ENCODE peak calls at places on chromosomes 11 and 22, in ten cellular contexts. S is foreskin keratinocyte, Q is mesendoderm, A is cardiac muscle cell, Y is SJCRH30, D is right lobe of liver, B is left ventricle myocardium inferior, K is aorta, V is tibial nerve, J is HCT116. F is an unnamed sample. For H3K4me1, the result is how much of the 10 kb centered on the place peaks cover.

GRCh38 chr11:46675288-46675851 is 25.0 kb downstream of the ARHGAP1 start:
- DNase-seq in B (peak), V (peak), D (peak), S (peak), Y (peak), K (no peak), A (peak), Q (peak), J (no peak), F (no peak)

GRCh38 chr22:31300896-31301295 is 8.6 kb upstream of the PIK3IP1 start:
- DNase-seq in B (no peak), V (no peak), Y (no peak), K (no peak), J (no peak), D (no peak), S (no peak), A (no peak), Q (no peak), F (no peak)

GRCh38 chr11:103339485-103339857 is 230.2 kb downstream of the DYNC2H1 start:
- DNase-seq in J (no peak), V (no peak), A (no peak), Y (no peak), D (no peak), K (peak), B (no peak), Q (no peak), S (no peak), F (no peak)

GRCh38 chr11:47861762-47862161 is 13.6 kb upstream of the NUP160 start:
- DNase-seq in B (no peak), S (no peak), K (no peak), D (no peak), J (no peak), Y (no peak), Q (no peak), V (no peak), A (peak), F (no peak)

GRCh38 chr22:20530368-20531153 is 23.2 kb downstream of the MED15 start:
- DNase-seq in Q (peak), S (peak), J (peak), A (peak), V (no peak), K (no peak), B (no peak), D (no peak), Y (peak), F (no peak)

GRCh38 chr11:105577645-105578044 is 32.2 kb upstream of the GRIA4 start:
- DNase-seq in K (no peak), D (no peak), J (no peak), B (no peak), Q (peak), Y (no peak), V (no peak), S (peak), A (peak), F (no peak)

GRCh38 chr11:112057170-112057569 is 16.6 kb downstream of the PIH1D2 start:
- DNase-seq in B (no peak), S (no peak), Q (no peak), D (no peak), A (no peak), Y (no peak), V (no peak), K (no peak), J (no peak), F (no peak)

GRCh38 chr11:69156218-69156639 is 494 bp downstream of the SMIM38 start:
- DNase-seq in A (peak), B (no peak), V (no peak), S (no peak), D (no peak), K (no peak), J (no peak), Y (no peak), Q (no peak), F (no peak)

GRCh38 chr22:35498026-35498425 is 42.6 kb upstream of the RASD2 start:
- DNase-seq in K (no peak), J (no peak), Q (peak), D (no peak), S (no peak), B (no peak), Y (no peak), V (no peak), A (peak), F (peak)

GRCh38 chr22:49449811-49450386 is 377.8 kb downstream of the BRD1 start:
- DNase-seq in D (no peak), S (no peak), Y (no peak), V (no peak), J (no peak), B (no peak), K (peak), Q (peak), A (no peak), F (no peak)

GRCh38 chr11:6926208-6927029 is at the start of gene ZNF215:
- DNase-seq in B (peak), Q (peak), D (peak), V (peak), J (peak), K (peak), S (peak), A (peak), Y (no peak), F (peak)

GRCh38 chr11:119422505-119423416 is at the start of gene THY1:
- DNase-seq in B (no peak), K (no peak), V (no peak), D (no peak), S (no peak), Q (peak), Y (no peak), J (no peak), A (peak), F (peak)

GRCh38 chr22:47123827-47124442 is 361.5 kb downstream of the TBC1D22A start:
- DNase-seq in K (peak), D (no peak), J (no peak), Q (peak), V (no peak), A (no peak), S (no peak), Y (no peak), B (no peak), F (no peak)

GRCh38 chr11:1299621-1300020 is 9.8 kb downstream of the TOLLIP start:
- DNase-seq in V (no peak), B (no peak), A (no peak), D (peak), J (no peak), S (no peak), Y (no peak), K (peak), Q (no peak), F (peak)

GRCh38 chr11:77171254-77171653 is 43.2 kb downstream of the MYO7A start:
- DNase-seq in Q (no peak), A (no peak), K (no peak), J (no peak), Y (no peak), V (no peak), B (no peak), D (no peak), S (no peak), F (no peak)

GRCh38 chr11:10641314-10642206 is 52.0 kb downstream of the IRAG1 start:
- DNase-seq in Y (no peak), J (no peak), V (no peak), A (no peak), K (no peak), D (no peak), Q (no peak), B (no peak), S (no peak), F (no peak)

GRCh38 chr22:21582801-21583740 is 15.6 kb downstream of the UBE2L3 start:
- DNase-seq in K (no peak), S (no peak), B (no peak), V (no peak), A (no peak), Q (no peak), Y (no peak), D (no peak), J (no peak), F (no peak)

GRCh38 chr11:71086687-71087258 is 165.6 kb downstream of the SHANK2 start:
- DNase-seq in J (no peak), D (no peak), A (peak), Y (peak), Q (peak), K (no peak), B (no peak), S (no peak), V (no peak), F (peak)

GRCh38 chr22:32123657-32124056 is 35.4 kb downstream of the C22orf42 start:
- DNase-seq in J (no peak), Q (peak), B (no peak), Y (no peak), D (no peak), K (no peak), S (no peak), V (no peak), A (no peak), F (peak)

GRCh38 chr11:77039491-77040400 is 5.5 kb downstream of the B3GNT6 start:
- DNase-seq in Q (peak), Y (no peak), J (no peak), S (no peak), K (no peak), D (no peak), V (peak), A (peak), B (no peak), F (peak)

GRCh38 chr11:27604416-27604815 is 95.8 kb downstream of the BDNF start:
- DNase-seq in Y (no peak), K (no peak), S (no peak), B (no peak), J (no peak), Q (no peak), D (no peak), A (no peak), V (no peak), F (no peak)

GRCh38 chr11:125393331-125393730 is 102.7 kb downstream of the FEZ1 start:
- DNase-seq in J (no peak), S (no peak), K (peak), V (no peak), B (no peak), Y (no peak), D (no peak), A (no peak), Q (no peak), F (no peak)

GRCh38 chr11:71998649-71999310 is at the start of gene IL18BP:
- DNase-seq in D (no peak), V (no peak), J (no peak), K (peak), Q (no peak), S (no peak), Y (no peak), B (no peak), A (no peak), F (no peak)

GRCh38 chr11:34161812-34162506 is 56.5 kb downstream of the NAT10 start:
- DNase-seq in S (peak), B (no peak), A (no peak), K (no peak), V (no peak), J (no peak), Y (no peak), Q (peak), D (no peak), F (no peak)

GRCh38 chr11:126915430-126915829 is 85.1 kb downstream of the KIRREL3 start:
- DNase-seq in Y (no peak), J (no peak), B (no peak), Q (no peak), S (no peak), D (no peak), K (no peak), A (no peak), V (no peak), F (no peak)

GRCh38 chr11:96390403-96390830 is 604 bp downstream of the JRKL start:
- DNase-seq in B (no peak), K (no peak), D (no peak), Y (no peak), A (peak), V (peak), S (no peak), Q (no peak), J (no peak), F (no peak)

GRCh38 chr11:121521145-121522042 is 68.6 kb upstream of the SORL1-AS1 start:
- DNase-seq in K (no peak), B (no peak), Q (no peak), J (no peak), A (no peak), D (no peak), Y (no peak), V (no peak), S (peak), F (no peak)

GRCh38 chr11:32615422-32615821 is 31.8 kb downstream of the EIF3M start:
- DNase-seq in B (no peak), A (peak), Y (no peak), J (no peak), S (no peak), Q (no peak), D (no peak), K (no peak), V (no peak), F (peak)

GRCh38 chr11:126585388-126586302 is 230.2 kb downstream of the ST3GAL4 start:
- DNase-seq in J (no peak), A (peak), Q (peak), B (peak), Y (peak), K (no peak), V (peak), D (no peak), S (peak), F (peak)

GRCh38 chr22:25419247-25420113 is 145.0 kb upstream of the GRK3 start:
- DNase-seq in Y (no peak), J (no peak), S (no peak), A (peak), Q (no peak), B (no peak), V (peak), D (no peak), K (no peak), F (no peak)

GRCh38 chr22:31210830-31211503 is 1.1 kb upstream of the LIMK2 start:
- DNase-seq in K (no peak), Q (no peak), S (no peak), D (no peak), Y (peak), B (peak), J (no peak), A (peak), V (peak), F (no peak)

GRCh38 chr11:75261474-75261847 is 20.9 kb downstream of the TPBGL start:
- DNase-seq in Q (no peak), V (no peak), J (no peak), D (peak), Y (no peak), K (no peak), S (no peak), A (no peak), B (no peak), F (no peak)

GRCh38 chr11:75259711-75260110 is 19.1 kb downstream of the TPBGL start:
- DNase-seq in Y (no peak), D (peak), S (no peak), Q (no peak), K (peak), J (no peak), A (no peak), B (no peak), V (no peak), F (no peak)

GRCh38 chr11:75262436-75262835 is 21.9 kb downstream of the TPBGL start:
- DNase-seq in A (no peak), D (peak), Y (no peak), S (no peak), J (no peak), K (peak), Q (no peak), B (no peak), V (no peak), F (no peak)

GRCh38 chr11:75261902-75262361 is 21.4 kb downstream of the TPBGL start:
- DNase-seq in D (peak), V (no peak), A (no peak), B (no peak), K (peak), J (no peak), S (no peak), Q (no peak), Y (no peak), F (no peak)

DNA sequence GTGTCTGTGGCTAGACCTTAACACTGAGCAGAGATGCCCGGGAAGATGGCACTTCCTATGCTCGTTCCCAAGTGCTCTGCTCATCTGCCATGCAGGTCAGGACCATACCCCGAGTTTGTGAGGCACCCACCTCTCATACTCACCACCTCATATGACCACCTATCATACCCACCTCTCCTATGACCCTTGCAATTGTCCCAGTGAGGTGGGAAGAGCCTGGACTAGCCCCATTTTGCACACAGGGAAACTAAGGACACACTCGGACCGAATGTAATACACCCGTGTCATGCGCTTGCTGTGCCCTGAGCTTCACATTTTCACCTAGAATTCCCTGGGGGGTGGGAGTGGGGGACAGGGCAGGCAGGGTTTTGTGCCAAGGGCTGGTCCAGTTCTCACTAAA is 19.8 kb downstream of the TPBGL start:
- DNase-seq in A (no peak), V (no peak), Y (no peak), B (no peak), Q (no peak), J (no peak), S (no peak), D (peak), K (no peak), F (no peak)
- H3K27ac ChIP-seq in A (no peak), V (no peak), Y (no peak), B (no peak), Q (no peak), J (no peak), S (no peak), D (no peak), K (no peak), F (no peak)

GRCh38 chr22:23223566-23224317 is 43.4 kb downstream of the BCR start:
- DNase-seq in Q (peak), Y (no peak), A (no peak), J (no peak), D (no peak), B (no peak), S (no peak), K (peak), V (no peak), F (no peak)
- H3K4me1 ChIP-seq in Q (under half), Y (half or more), A (under half), J (under half), D (under half), B (half or more), S (under half), K (under half), V (under half), F (half or more)

GRCh38 chr11:43377380-43377779 is 18.7 kb downstream of the TTC17 start:
- DNase-seq in J (no peak), K (no peak), A (no peak), Q (no peak), B (no peak), V (no peak), D (no peak), S (no peak), Y (no peak), F (no peak)

GRCh38 chr11:43376065-43376464 is 17.3 kb downstream of the TTC17 start:
- DNase-seq in B (no peak), K (no peak), A (no peak), V (no peak), Y (no peak), Q (no peak), J (no peak), S (no peak), D (no peak), F (no peak)

GRCh38 chr11:43381802-43382201 is 23.1 kb downstream of the TTC17 start:
- DNase-seq in J (no peak), A (no peak), V (no peak), B (no peak), K (no peak), Q (peak), S (no peak), D (no peak), Y (no peak), F (peak)

DNA sequence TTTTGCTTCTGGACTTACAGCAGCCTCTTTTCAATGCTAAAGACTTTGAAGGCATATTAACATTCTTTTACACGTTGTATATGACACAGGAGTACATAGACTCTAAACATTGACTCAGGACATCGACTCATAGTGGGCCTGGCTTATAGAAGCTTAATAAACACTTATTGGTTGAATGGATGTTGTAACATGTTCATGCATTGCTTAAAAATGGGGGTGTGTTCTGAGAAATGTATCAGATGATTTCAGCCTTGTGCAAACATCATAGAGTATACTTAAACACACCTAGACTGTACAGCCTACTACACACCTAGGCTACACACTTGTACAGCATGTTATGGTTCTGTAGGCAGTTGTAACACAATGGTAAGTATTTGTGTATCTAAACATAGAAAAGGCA is 17.9 kb downstream of the TTC17 start:
- DNase-seq in B (no peak), Y (no peak), A (peak), Q (no peak), J (no peak), K (no peak), S (peak), D (no peak), V (no peak), F (no peak)
- H3K27ac ChIP-seq in B (no peak), Y (no peak), A (no peak), Q (no peak), J (no peak), K (no peak), S (peak), D (no peak), V (no peak), F (no peak)

GRCh38 chr11:117946196-117946841 is 17.1 kb upstream of the TMPRSS13 start:
- DNase-seq in J (no peak), B (no peak), A (no peak), Y (no peak), V (no peak), Q (no peak), K (no peak), D (no peak), S (no peak), F (no peak)
- H3K4me1 ChIP-seq in J (under half), B (under half), A (under half), Y (under half), V (under half), Q (under half), K (under half), D (under half), S (under half), F (under half)

GRCh38 chr11:116578971-116579687 is 193.7 kb downstream of the BUD13 start:
- DNase-seq in S (no peak), V (peak), Y (no peak), B (peak), K (no peak), Q (peak), A (peak), J (no peak), D (no peak), F (peak)

GRCh38 chr11:116582621-116583020 is 190.2 kb downstream of the BUD13 start:
- DNase-seq in B (no peak), A (no peak), S (no peak), Q (no peak), D (no peak), Y (no peak), V (no peak), K (no peak), J (no peak), F (no peak)

GRCh38 chr11:116579857-116580727 is 192.7 kb downstream of the BUD13 start:
- DNase-seq in Y (no peak), J (no peak), S (no peak), B (no peak), A (no peak), D (no peak), Q (peak), V (no peak), K (no peak), F (peak)

GRCh38 chr11:116581349-116581748 is 191.4 kb downstream of the BUD13 start:
- DNase-seq in A (no peak), V (no peak), S (no peak), Q (peak), J (no peak), K (no peak), B (no peak), D (no peak), Y (no peak), F (peak)

DNA sequence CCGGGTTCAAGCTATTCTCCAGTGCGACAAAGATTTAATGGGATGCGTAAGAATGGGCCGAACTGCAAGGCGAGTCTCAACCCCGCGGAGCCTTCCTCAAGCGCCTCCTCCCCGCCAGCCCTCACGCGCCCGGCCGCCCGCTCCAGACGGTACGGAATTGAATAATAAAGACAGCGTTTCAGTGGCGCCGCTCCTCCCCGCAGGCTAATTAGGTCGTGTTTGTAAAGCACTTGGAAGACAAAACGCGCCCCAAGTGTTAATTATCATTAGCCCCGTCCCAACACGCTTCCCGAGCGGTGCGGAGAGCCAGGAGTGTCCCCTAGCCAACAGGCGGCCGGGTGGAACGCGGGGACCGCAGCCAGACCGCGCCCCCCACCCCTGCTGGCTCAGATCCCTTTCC is 192.0 kb downstream of the BUD13 start:
- DNase-seq in K (no peak), A (no peak), B (no peak), V (no peak), J (no peak), D (no peak), Y (no peak), S (no peak), Q (peak), F (peak)
- H3K27ac ChIP-seq in K (no peak), A (no peak), B (no peak), V (no peak), J (no peak), D (no peak), Y (no peak), S (no peak), Q (no peak), F (no peak)

DNA sequence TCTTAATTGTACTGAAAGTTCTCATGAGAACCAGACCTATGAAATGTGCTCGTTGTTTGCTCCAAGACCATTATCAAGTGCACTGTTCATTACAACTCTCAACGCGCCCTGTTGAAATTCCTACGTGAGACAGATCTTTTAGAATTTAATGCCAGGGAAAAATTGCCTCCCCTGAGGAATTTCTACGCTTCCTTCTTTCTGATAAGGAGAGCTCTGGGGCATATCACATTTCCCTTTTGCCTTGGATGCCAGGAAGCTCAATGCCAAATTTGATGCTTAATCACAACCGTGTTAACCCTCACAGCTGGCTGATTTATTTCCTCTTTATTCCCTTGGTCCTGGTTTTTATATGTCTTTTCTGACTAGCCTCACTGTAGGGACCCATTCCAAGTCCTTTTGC is 109.3 kb downstream of the MICAL2 start:
- DNase-seq in B (no peak), K (no peak), S (no peak), Q (peak), D (no peak), V (no peak), J (no peak), Y (no peak), A (peak), F (no peak)
- H3K4me1 ChIP-seq in B (half or more), K (under half), S (under half), Q (under half), D (under half), V (under half), J (under half), Y (under half), A (under half), F (under half)

GRCh38 chr11:73528420-73528819 is 69.5 kb downstream of the FAM168A start:
- DNase-seq in V (no peak), Y (no peak), B (no peak), K (no peak), J (no peak), S (no peak), Q (no peak), A (no peak), D (no peak), F (no peak)
- H3K27ac ChIP-seq in V (no peak), Y (no peak), B (peak), K (no peak), J (no peak), S (no peak), Q (peak), A (peak), D (no peak), F (peak)